ENCODE peak calls at places on chromosome 4, in five cellular contexts. Y is CD8-positive, alpha-beta T cell; H is NT2/D1; F is CD8-positive, alpha-beta memory T cell; C is cardiac muscle cell. J is an unnamed sample.
A peak's percentile ranks its signal among the peaks of the same experiment; 100 is the strongest.

GRCh38 chr4:13168326-13168725 is 315.8 kb downstream of the RAB28 start:
- DNase-seq in Y (no peak), H (no peak), F (no peak), C (no peak), J (no peak)

GRCh38 chr4:58871509-58871908 is 1761.3 kb upstream of the IGFBP7 start:
- DNase-seq in Y (no peak), H (no peak), F (no peak), C (no peak), J (no peak)

GRCh38 chr4:7735961-7736360 is 203.7 kb downstream of the AFAP1 start:
- DNase-seq in Y (no peak), H (no peak), F (no peak), C (no peak), J (no peak)

GRCh38 chr4:11511321-11511720 is 82.6 kb upstream of the HS3ST1 start:
- DNase-seq in Y (no peak), H (no peak), F (no peak), C (no peak), J (no peak)

GRCh38 chr4:16790508-16790907 is 107.9 kb downstream of the LDB2 start:
- DNase-seq in Y (no peak), H (no peak), F (no peak), C (no peak), J (no peak)

GRCh38 chr4:153110739-153111138 is 93.5 kb upstream of the TRIM2 start:
- DNase-seq in Y (no peak), H (no peak), F (no peak), C (no peak), J (no peak)

GRCh38 chr4:128630881-128631280 is 178.6 kb upstream of the JADE1 start:
- DNase-seq in Y (no peak), H (no peak), F (no peak), C (no peak), J (no peak)

GRCh38 chr4:38489924-38490639 is 173.9 kb upstream of the KLF3 start:
- DNase-seq in Y (no peak), H (no peak), F (no peak), C (no peak), J (no peak)

GRCh38 chr4:142534994-142535393 is 311.1 kb downstream of the INPP4B start:
- DNase-seq in Y (no peak), H (no peak), F (no peak), C (no peak), J (peak; percentile 66)

GRCh38 chr4:173181769-173182374 is 13.3 kb downstream of the GALNT7 start:
- DNase-seq in Y (no peak), H (no peak), F (no peak), C (no peak), J (peak; percentile 79)

GRCh38 chr4:14289708-14290107 is 662.2 kb upstream of the BOD1L1 start:
- DNase-seq in Y (no peak), H (no peak), F (no peak), C (no peak), J (peak; percentile 1)

GRCh38 chr4:96193061-96193460 is 353.2 kb downstream of the PDHA2 start:
- DNase-seq in Y (no peak), H (no peak), F (no peak), C (no peak), J (no peak)

GRCh38 chr4:54440394-54441223 is 211.5 kb downstream of the PDGFRA start:
- DNase-seq in Y (no peak), H (no peak), F (no peak), C (no peak), J (peak; percentile 56)

GRCh38 chr4:15262396-15262795 is 165.4 kb upstream of the C1QTNF7 start:
- DNase-seq in Y (no peak), H (no peak), F (no peak), C (no peak), J (peak; percentile 41)

GRCh38 chr4:122045533-122045932 is 93.7 kb upstream of the TRPC3 start:
- DNase-seq in Y (no peak), H (peak; percentile 1), F (no peak), C (peak; percentile 50), J (peak; percentile 94)

GRCh38 chr4:52824603-52825310 is 37.4 kb upstream of the RASL11B start:
- DNase-seq in Y (no peak), H (no peak), F (no peak), C (peak; percentile 94), J (peak; percentile 53)

GRCh38 chr4:28744066-28744465 is 1883.4 kb downstream of the STIM2 start:
- DNase-seq in Y (no peak), H (no peak), F (no peak), C (no peak), J (peak; percentile 17)

GRCh38 chr4:6688879-6689505 is 4.7 kb upstream of the S100P start:
- DNase-seq in Y (peak; percentile 53), H (peak; percentile 83), F (peak; percentile 71), C (no peak), J (peak; percentile 89)

GRCh38 chr4:140098481-140099132 is 55.4 kb downstream of the MAML3 start:
- DNase-seq in Y (no peak), H (no peak), F (no peak), C (no peak), J (peak; percentile 82)

GRCh38 chr4:176273741-176274140 is 4.7 kb upstream of the ASB5 start:
- DNase-seq in Y (no peak), H (no peak), F (no peak), C (no peak), J (no peak)

GRCh38 chr4:176272799-176273198 is 3.8 kb upstream of the ASB5 start:
- DNase-seq in Y (no peak), H (no peak), F (no peak), C (no peak), J (no peak)

GRCh38 chr4:176268963-176269362 is at the start of gene ASB5:
- DNase-seq in Y (no peak), H (no peak), F (no peak), C (no peak), J (no peak)

GRCh38 chr4:176271749-176272148 is 2.7 kb upstream of the ASB5 start:
- DNase-seq in Y (no peak), H (no peak), F (no peak), C (no peak), J (peak; percentile 64)

GRCh38 chr4:176270669-176271068 is 1.6 kb upstream of the ASB5 start:
- DNase-seq in Y (no peak), H (no peak), F (no peak), C (no peak), J (peak; percentile 99)
- H3K4me3 ChIP-seq in Y (no peak overlapping the region), H (no peak overlapping the region), F (no peak overlapping the region), C (no peak overlapping the region), J (peak overlapping the region; percentile 15)

DNA sequence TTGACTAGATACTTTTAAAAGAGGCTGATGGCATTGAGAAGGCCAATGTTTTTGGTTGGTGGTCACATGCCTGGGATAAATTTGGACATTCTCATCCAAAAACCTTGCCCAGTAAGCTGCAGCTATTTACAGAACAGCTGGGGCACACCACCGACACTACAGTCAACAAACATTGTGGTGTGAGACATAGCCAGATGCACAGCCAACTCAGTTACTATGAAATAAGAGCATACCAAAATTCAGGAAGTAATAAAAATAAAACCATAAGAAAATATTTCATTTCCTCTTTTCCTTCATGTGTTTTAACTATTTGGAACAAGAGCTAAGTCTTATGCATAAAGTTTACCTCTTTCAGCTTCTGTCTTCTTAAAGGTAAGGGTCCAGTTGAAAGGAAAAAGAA is 8.8 kb downstream of the PPM1K start:
- DNase-seq in Y (no peak), H (no peak), F (no peak), C (no peak), J (peak; percentile 30)
- H3K4me3 ChIP-seq in Y (no peak overlapping the region), H (no peak overlapping the region), F (no peak overlapping the region), C (no peak overlapping the region), J (no peak overlapping the region)

GRCh38 chr4:186723207-186724047 is at the start of gene FAT1:
- DNase-seq in Y (no peak), H (no peak), F (no peak), C (peak; percentile 91), J (peak; percentile 72)

GRCh38 chr4:186725422-186726149 is 1.9 kb upstream of the FAT1 start:
- DNase-seq in Y (no peak), H (no peak), F (no peak), C (peak; percentile 79), J (peak; percentile 84)

GRCh38 chr4:186724048-186724860 is 598 bp upstream of the FAT1 start:
- DNase-seq in Y (no peak), H (peak; percentile 81), F (no peak), C (peak; percentile 72), J (peak; percentile 46)

GRCh38 chr4:186726150-186726439 is 2.4 kb upstream of the FAT1 start:
- DNase-seq in Y (no peak), H (no peak), F (no peak), C (no peak), J (no peak)

DNA sequence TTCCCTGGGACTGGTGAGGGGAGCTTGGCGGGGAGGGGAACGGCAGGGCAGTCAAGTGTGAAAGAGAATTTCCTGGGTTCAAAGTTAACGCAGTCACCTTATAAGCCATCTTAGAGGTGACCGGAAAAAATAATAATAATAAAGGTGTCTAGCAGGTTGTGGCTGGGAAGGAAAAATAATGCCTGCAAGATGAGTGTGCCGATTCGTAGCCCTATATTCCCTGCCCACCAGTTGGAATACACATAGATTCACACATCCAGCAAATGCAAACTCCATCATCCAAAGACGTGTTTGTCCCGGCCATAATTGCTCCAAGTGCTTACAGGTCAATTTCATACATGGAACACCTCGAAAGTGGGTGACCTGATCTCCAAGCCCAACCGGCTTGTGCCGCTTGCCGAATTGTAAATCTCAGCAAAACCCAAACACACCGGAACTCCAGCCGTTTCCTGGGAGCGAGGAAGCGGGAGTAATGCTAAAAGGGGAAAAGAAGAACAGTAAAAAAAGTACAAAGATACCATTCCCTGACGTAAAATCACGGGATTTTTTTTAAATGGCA is 1.3 kb upstream of the FAT1 start:
- DNase-seq in Y (no peak), H (no peak), F (no peak), C (peak; percentile 23), J (peak; percentile 36)
- H3K4me3 ChIP-seq in Y (no peak overlapping the region), H (peak overlapping the region; percentile 67), F (no peak overlapping the region), C (peak overlapping the region; percentile 75), J (peak overlapping the region; percentile 90)

GRCh38 chr4:41214158-41215146 is at the start of gene APBB2:
- DNase-seq in Y (no peak), H (peak; percentile 90), F (no peak), C (peak; percentile 98), J (peak; percentile 95)

GRCh38 chr4:41216294-41217019 is 2.1 kb upstream of the APBB2 start:
- DNase-seq in Y (no peak), H (peak; percentile 44), F (no peak), C (peak; percentile 81), J (peak; percentile 65)

GRCh38 chr4:41215969-41216293 is 1.6 kb upstream of the APBB2 start:
- DNase-seq in Y (no peak), H (no peak), F (no peak), C (no peak), J (no peak)

GRCh38 chr4:41213563-41214157 is 682 bp downstream of the APBB2 start:
- DNase-seq in Y (no peak), H (no peak), F (no peak), C (no peak), J (no peak)

GRCh38 chr4:41215155-41215554 is 813 bp upstream of the APBB2 start:
- DNase-seq in Y (no peak), H (no peak), F (no peak), C (no peak), J (no peak)
- H3K4me3 ChIP-seq in Y (no peak overlapping the region), H (no peak overlapping the region), F (no peak overlapping the region), C (no peak overlapping the region), J (no peak overlapping the region)

J was measured in fibroblast of mammary gland.